ENCODE peak calls at places on chromosome 17, in four cellular contexts. One of them, this sample, is unnamed.

GRCh38 chr17:5870231-5870953 is 199.8 kb upstream of the WSCD1 start:
- DNase-seq in IMR-90: no peak
- DNase-seq in trophoblast cell: no peak
- DNase-seq in neuronal stem cell: no peak
- DNase-seq in this sample: no peak

GRCh38 chr17:63960430-63960829 is 12.3 kb downstream of the SCN4A start:
- DNase-seq in IMR-90: no peak
- DNase-seq in trophoblast cell: no peak
- DNase-seq in neuronal stem cell: no peak
- DNase-seq in this sample: no peak

GRCh38 chr17:65538679-65539529 is 22.5 kb downstream of the AXIN2 start:
- DNase-seq in IMR-90: no peak
- DNase-seq in trophoblast cell: no peak
- DNase-seq in neuronal stem cell: no peak
- DNase-seq in this sample: no peak

GRCh38 chr17:7997186-7997585 is 5.2 kb upstream of the GUCY2D start:
- DNase-seq in IMR-90: peak
- DNase-seq in trophoblast cell: no peak
- DNase-seq in neuronal stem cell: no peak
- DNase-seq in this sample: no peak

GRCh38 chr17:78379134-78379497 is 667 bp downstream of the PGS1 start:
- DNase-seq in IMR-90: peak
- DNase-seq in trophoblast cell: peak
- DNase-seq in neuronal stem cell: no peak
- DNase-seq in this sample: no peak

GRCh38 chr17:2593846-2594656 is 597 bp downstream of the PAFAH1B1 start:
- DNase-seq in IMR-90: peak
- DNase-seq in trophoblast cell: peak
- DNase-seq in neuronal stem cell: peak
- DNase-seq in this sample: peak

GRCh38 chr17:83101805-83102480 is 22.5 kb downstream of the METRNL start:
- DNase-seq in IMR-90: no peak
- DNase-seq in trophoblast cell: no peak
- DNase-seq in neuronal stem cell: no peak
- DNase-seq in this sample: no peak

GRCh38 chr17:58996968-58997367 is 109.7 kb downstream of the TRIM37 start:
- DNase-seq in IMR-90: no peak
- DNase-seq in trophoblast cell: no peak
- DNase-seq in neuronal stem cell: no peak
- DNase-seq in this sample: no peak

GRCh38 chr17:63542942-63543821 is 7.1 kb upstream of the DCAF7 start:
- DNase-seq in IMR-90: no peak
- DNase-seq in trophoblast cell: no peak
- DNase-seq in neuronal stem cell: no peak
- DNase-seq in this sample: no peak

GRCh38 chr17:13181683-13182082 is 163.9 kb upstream of the ELAC2 start:
- DNase-seq in IMR-90: no peak
- DNase-seq in trophoblast cell: no peak
- DNase-seq in neuronal stem cell: no peak
- DNase-seq in this sample: no peak

GRCh38 chr17:83071966-83072562 is 7.3 kb upstream of the METRNL start:
- DNase-seq in IMR-90: no peak
- DNase-seq in trophoblast cell: no peak
- DNase-seq in neuronal stem cell: no peak
- DNase-seq in this sample: no peak

GRCh38 chr17:57988301-57989010 is 402 bp upstream of the VEZF1 start:
- DNase-seq in IMR-90: peak
- DNase-seq in trophoblast cell: peak
- DNase-seq in neuronal stem cell: peak
- DNase-seq in this sample: no peak

GRCh38 chr17:2218426-2218825 is 85.2 kb downstream of the SMG6 start:
- DNase-seq in IMR-90: no peak
- DNase-seq in trophoblast cell: no peak
- DNase-seq in neuronal stem cell: no peak
- DNase-seq in this sample: no peak

GRCh38 chr17:31738067-31738466 is 121.0 kb downstream of the COPRS start:
- DNase-seq in IMR-90: no peak
- DNase-seq in trophoblast cell: no peak
- DNase-seq in neuronal stem cell: no peak
- DNase-seq in this sample: no peak

GRCh38 chr17:1171953-1172352 is 7.8 kb downstream of the ABR start:
- DNase-seq in IMR-90: no peak
- DNase-seq in trophoblast cell: no peak
- DNase-seq in neuronal stem cell: no peak
- DNase-seq in this sample: no peak

GRCh38 chr17:8121531-8122390 is 2.1 kb downstream of the HES7 start:
- DNase-seq in IMR-90: peak
- DNase-seq in trophoblast cell: no peak
- DNase-seq in neuronal stem cell: peak
- DNase-seq in this sample: no peak

GRCh38 chr17:41734139-41734948 is at the start of gene HAP1:
- DNase-seq in IMR-90: peak
- DNase-seq in trophoblast cell: peak
- DNase-seq in neuronal stem cell: peak
- DNase-seq in this sample: peak

GRCh38 chr17:60091908-60092331 is 13.2 kb upstream of the HEATR6 start:
- DNase-seq in IMR-90: peak
- DNase-seq in trophoblast cell: no peak
- DNase-seq in neuronal stem cell: no peak
- DNase-seq in this sample: no peak

GRCh38 chr17:82281502-82282238 is 8.2 kb upstream of the CSNK1D start:
- DNase-seq in IMR-90: peak
- DNase-seq in trophoblast cell: no peak
- DNase-seq in neuronal stem cell: no peak
- DNase-seq in this sample: no peak

GRCh38 chr17:79369001-79369400 is 241.8 kb downstream of the RBFOX3 start:
- DNase-seq in IMR-90: no peak
- DNase-seq in trophoblast cell: no peak
- DNase-seq in neuronal stem cell: no peak
- DNase-seq in this sample: no peak

GRCh38 chr17:38541281-38541680 is 64.5 kb downstream of the SRCIN1 start:
- DNase-seq in IMR-90: no peak
- DNase-seq in trophoblast cell: no peak
- DNase-seq in neuronal stem cell: no peak
- DNase-seq in this sample: no peak

GRCh38 chr17:77460514-77461046 is 319.8 kb downstream of the SEC14L1 start:
- DNase-seq in IMR-90: no peak
- DNase-seq in trophoblast cell: no peak
- DNase-seq in neuronal stem cell: no peak
- DNase-seq in this sample: no peak

GRCh38 chr17:43970366-43970765 is 16.6 kb upstream of the PYY start:
- DNase-seq in IMR-90: no peak
- DNase-seq in trophoblast cell: no peak
- DNase-seq in neuronal stem cell: no peak
- DNase-seq in this sample: no peak

GRCh38 chr17:8322078-8322477 is 12.0 kb downstream of the ARHGEF15 start:
- DNase-seq in IMR-90: no peak
- DNase-seq in trophoblast cell: no peak
- DNase-seq in neuronal stem cell: no peak
- DNase-seq in this sample: no peak

DNA sequence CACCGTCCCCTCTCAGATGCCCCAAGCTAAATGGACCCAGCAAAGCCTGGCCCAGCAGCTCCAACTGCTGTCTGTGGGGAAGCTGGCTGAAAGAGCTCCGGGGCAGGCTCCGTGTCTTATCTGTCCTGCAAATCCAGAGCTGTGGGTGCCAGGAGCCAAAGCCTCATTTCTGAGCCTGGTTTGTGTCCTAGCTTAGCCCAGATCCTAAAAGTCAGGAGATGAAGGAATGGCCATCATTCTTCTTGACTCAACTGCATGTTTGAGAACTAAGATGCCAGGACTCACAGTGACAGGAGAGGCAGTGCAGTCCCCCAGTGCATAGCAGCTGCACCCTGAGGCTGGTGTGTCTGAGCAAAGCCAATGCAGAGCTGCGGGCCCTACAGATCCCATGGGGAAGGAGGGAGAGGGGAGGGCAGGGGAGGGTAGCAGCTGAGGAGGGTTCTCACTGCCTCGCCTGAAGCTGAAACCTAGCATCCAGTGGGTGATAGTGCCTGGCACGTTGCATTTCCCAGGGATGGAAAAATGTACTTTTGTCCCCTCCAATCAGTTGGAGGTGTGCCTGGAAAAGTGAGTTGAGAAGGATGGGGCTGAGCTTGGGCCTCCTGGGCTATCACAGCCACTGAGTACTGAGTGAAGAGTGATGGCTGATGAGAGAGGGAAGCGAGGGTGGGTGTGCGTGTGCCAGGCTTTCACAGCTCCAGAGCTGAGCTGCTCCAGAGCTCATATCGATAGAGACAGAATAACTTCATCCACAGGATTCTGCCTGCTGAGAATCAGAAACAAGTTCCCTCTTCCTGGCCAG is 24.5 kb upstream of the CD300E start:
- DNase-seq in IMR-90: no peak
- DNase-seq in trophoblast cell: no peak
- DNase-seq in neuronal stem cell: no peak
- DNase-seq in this sample: no peak
- H2BK5ac ChIP-seq in IMR-90: no peak
- H2BK5ac ChIP-seq in trophoblast cell: no peak
- H2BK5ac ChIP-seq in neuronal stem cell: no peak
- H2BK5ac ChIP-seq in this sample: no peak

DNA sequence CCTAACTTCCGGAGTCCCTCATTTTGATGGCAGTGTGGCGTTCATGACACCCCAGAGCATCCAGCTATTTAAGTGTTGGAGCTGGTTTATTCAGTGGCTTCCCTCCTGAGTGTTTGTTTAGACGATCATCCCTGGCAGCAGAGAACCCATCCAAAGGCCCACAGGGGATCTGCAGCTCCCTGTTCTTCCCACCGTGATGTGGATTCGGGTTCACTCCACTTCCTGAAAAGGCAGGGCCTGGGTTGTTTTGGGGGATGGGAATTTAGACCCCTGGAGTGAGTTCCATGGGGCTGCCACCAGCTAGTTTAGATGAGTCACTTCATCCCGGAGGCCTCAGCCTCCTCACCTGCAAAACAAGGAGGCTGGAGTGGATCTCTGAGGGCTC is 2.3 kb downstream of the KSR1 start:
- DNase-seq in IMR-90: no peak
- DNase-seq in trophoblast cell: no peak
- DNase-seq in neuronal stem cell: peak
- DNase-seq in this sample: peak
- H2BK5ac ChIP-seq in IMR-90: no peak
- H2BK5ac ChIP-seq in trophoblast cell: no peak
- H2BK5ac ChIP-seq in neuronal stem cell: no peak
- H2BK5ac ChIP-seq in this sample: no peak

GRCh38 chr17:15944720-15945492 is at the start of gene ADORA2B:
- DNase-seq in IMR-90: peak
- DNase-seq in trophoblast cell: peak
- DNase-seq in neuronal stem cell: peak
- DNase-seq in this sample: no peak
- H2BK5ac ChIP-seq in IMR-90: peak
- H2BK5ac ChIP-seq in trophoblast cell: peak
- H2BK5ac ChIP-seq in neuronal stem cell: peak
- H2BK5ac ChIP-seq in this sample: no peak

GRCh38 chr17:16653367-16654041 is at the start of gene ZNF624:
- DNase-seq in IMR-90: peak
- DNase-seq in trophoblast cell: peak
- DNase-seq in neuronal stem cell: peak
- DNase-seq in this sample: peak
- H2BK5ac ChIP-seq in IMR-90: peak
- H2BK5ac ChIP-seq in trophoblast cell: peak
- H2BK5ac ChIP-seq in neuronal stem cell: no peak
- H2BK5ac ChIP-seq in this sample: peak

GRCh38 chr17:51613255-51613654 is 352.9 kb downstream of the UTP18 start:
- DNase-seq in IMR-90: no peak
- DNase-seq in trophoblast cell: no peak
- DNase-seq in neuronal stem cell: no peak
- DNase-seq in this sample: no peak

GRCh38 chr17:51617876-51618455 is 357.6 kb downstream of the UTP18 start:
- DNase-seq in IMR-90: no peak
- DNase-seq in trophoblast cell: no peak
- DNase-seq in neuronal stem cell: no peak
- DNase-seq in this sample: no peak

GRCh38 chr17:51612692-51613091 is 352.3 kb downstream of the UTP18 start:
- DNase-seq in IMR-90: no peak
- DNase-seq in trophoblast cell: no peak
- DNase-seq in neuronal stem cell: no peak
- DNase-seq in this sample: no peak

DNA sequence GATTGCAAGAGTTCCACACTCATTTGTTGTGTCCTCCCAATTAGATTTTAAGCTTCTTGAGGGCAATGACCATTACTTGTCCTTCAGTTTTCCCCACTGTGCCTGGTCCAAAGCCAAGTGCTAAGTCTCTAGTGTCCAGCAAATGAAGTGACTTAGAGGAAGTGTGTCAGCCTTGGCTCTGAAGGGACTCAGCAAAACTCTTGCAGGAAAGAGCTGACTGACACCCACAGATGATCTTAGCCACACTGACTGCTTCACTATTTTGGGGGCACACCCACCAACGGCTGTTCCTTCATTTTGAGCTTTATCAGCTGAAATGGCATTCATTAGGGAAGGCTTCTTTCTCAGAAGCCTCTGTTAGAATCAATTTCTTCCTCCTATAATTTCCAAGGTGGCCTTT is 358.1 kb downstream of the UTP18 start:
- DNase-seq in IMR-90: no peak
- DNase-seq in trophoblast cell: no peak
- DNase-seq in neuronal stem cell: no peak
- DNase-seq in this sample: no peak
- H2BK5ac ChIP-seq in IMR-90: no peak
- H2BK5ac ChIP-seq in trophoblast cell: no peak
- H2BK5ac ChIP-seq in neuronal stem cell: no peak
- H2BK5ac ChIP-seq in this sample: no peak

GRCh38 chr17:40419559-40420331 is 2.0 kb upstream of the TOP2A start:
- DNase-seq in IMR-90: no peak
- DNase-seq in trophoblast cell: no peak
- DNase-seq in neuronal stem cell: no peak
- DNase-seq in this sample: no peak

GRCh38 chr17:40416671-40417070 is 1.0 kb downstream of the TOP2A start:
- DNase-seq in IMR-90: no peak
- DNase-seq in trophoblast cell: no peak
- DNase-seq in neuronal stem cell: no peak
- DNase-seq in this sample: no peak

GRCh38 chr17:40418428-40418706 is 671 bp upstream of the TOP2A start:
- DNase-seq in IMR-90: no peak
- DNase-seq in trophoblast cell: no peak
- DNase-seq in neuronal stem cell: no peak
- DNase-seq in this sample: no peak

GRCh38 chr17:40417258-40417608 is 463 bp downstream of the TOP2A start:
- DNase-seq in IMR-90: peak
- DNase-seq in trophoblast cell: no peak
- DNase-seq in neuronal stem cell: no peak
- DNase-seq in this sample: no peak

GRCh38 chr17:40417609-40418427 is at the start of gene TOP2A:
- DNase-seq in IMR-90: peak
- DNase-seq in trophoblast cell: peak
- DNase-seq in neuronal stem cell: peak
- DNase-seq in this sample: peak
- H2BK5ac ChIP-seq in IMR-90: peak
- H2BK5ac ChIP-seq in trophoblast cell: peak
- H2BK5ac ChIP-seq in neuronal stem cell: peak
- H2BK5ac ChIP-seq in this sample: peak

This sample was measured in H1.